ENCODE peak calls at places on chromosome 7, in four cellular contexts. One of them, this sample, is unnamed.

GRCh38 chr7:151088856-151089699 is 2.8 kb downstream of the AGAP3 start:
- DNase-seq in stimulated activated CD8-positive, alpha-beta memory T cell treated with anti-CD3 and anti-CD28 coated beads, Interleukin-15, amount 100 ng/mL, for 24 hours: no peak
- DNase-seq in NCI-H526 treated with DMSO at 0.1 percent for 48 hours: peak
- DNase-seq in NCI-H1436: no peak
- DNase-seq in this sample: peak

GRCh38 chr7:29807179-29807841 is 1.0 kb downstream of the WIPF3 start:
- DNase-seq in stimulated activated CD8-positive, alpha-beta memory T cell treated with anti-CD3 and anti-CD28 coated beads, Interleukin-15, amount 100 ng/mL, for 24 hours: no peak
- DNase-seq in NCI-H526 treated with DMSO at 0.1 percent for 48 hours: no peak
- DNase-seq in NCI-H1436: no peak
- DNase-seq in this sample: peak

GRCh38 chr7:18638594-18639452 is 143.3 kb downstream of the HDAC9 start:
- DNase-seq in stimulated activated CD8-positive, alpha-beta memory T cell treated with anti-CD3 and anti-CD28 coated beads, Interleukin-15, amount 100 ng/mL, for 24 hours: no peak
- DNase-seq in NCI-H526 treated with DMSO at 0.1 percent for 48 hours: no peak
- DNase-seq in NCI-H1436: no peak
- DNase-seq in this sample: no peak

GRCh38 chr7:37853468-37853867 is 5.1 kb downstream of the NME8 start:
- DNase-seq in stimulated activated CD8-positive, alpha-beta memory T cell treated with anti-CD3 and anti-CD28 coated beads, Interleukin-15, amount 100 ng/mL, for 24 hours: no peak
- DNase-seq in NCI-H526 treated with DMSO at 0.1 percent for 48 hours: no peak
- DNase-seq in NCI-H1436: no peak
- DNase-seq in this sample: no peak

GRCh38 chr7:56092789-56093531 is at the start of gene PHKG1:
- DNase-seq in stimulated activated CD8-positive, alpha-beta memory T cell treated with anti-CD3 and anti-CD28 coated beads, Interleukin-15, amount 100 ng/mL, for 24 hours: no peak
- DNase-seq in NCI-H526 treated with DMSO at 0.1 percent for 48 hours: no peak
- DNase-seq in NCI-H1436: no peak
- DNase-seq in this sample: peak

GRCh38 chr7:29479606-29480200 is 83.9 kb upstream of the PRR15 start:
- DNase-seq in stimulated activated CD8-positive, alpha-beta memory T cell treated with anti-CD3 and anti-CD28 coated beads, Interleukin-15, amount 100 ng/mL, for 24 hours: no peak
- DNase-seq in NCI-H526 treated with DMSO at 0.1 percent for 48 hours: no peak
- DNase-seq in NCI-H1436: no peak
- DNase-seq in this sample: peak

GRCh38 chr7:82249979-82250378 is 193.6 kb downstream of the CACNA2D1 start:
- DNase-seq in stimulated activated CD8-positive, alpha-beta memory T cell treated with anti-CD3 and anti-CD28 coated beads, Interleukin-15, amount 100 ng/mL, for 24 hours: no peak
- DNase-seq in NCI-H526 treated with DMSO at 0.1 percent for 48 hours: no peak
- DNase-seq in NCI-H1436: no peak
- DNase-seq in this sample: no peak

GRCh38 chr7:121079425-121080169 is 91.1 kb downstream of the CPED1 start:
- DNase-seq in stimulated activated CD8-positive, alpha-beta memory T cell treated with anti-CD3 and anti-CD28 coated beads, Interleukin-15, amount 100 ng/mL, for 24 hours: no peak
- DNase-seq in NCI-H526 treated with DMSO at 0.1 percent for 48 hours: no peak
- DNase-seq in NCI-H1436: no peak
- DNase-seq in this sample: no peak

GRCh38 chr7:85114342-85114741 is 72.5 kb downstream of the SEMA3D start:
- DNase-seq in stimulated activated CD8-positive, alpha-beta memory T cell treated with anti-CD3 and anti-CD28 coated beads, Interleukin-15, amount 100 ng/mL, for 24 hours: no peak
- DNase-seq in NCI-H526 treated with DMSO at 0.1 percent for 48 hours: no peak
- DNase-seq in NCI-H1436: no peak
- DNase-seq in this sample: peak

GRCh38 chr7:97835296-97836138 is 36.7 kb downstream of the ASNS start:
- DNase-seq in stimulated activated CD8-positive, alpha-beta memory T cell treated with anti-CD3 and anti-CD28 coated beads, Interleukin-15, amount 100 ng/mL, for 24 hours: peak
- DNase-seq in NCI-H526 treated with DMSO at 0.1 percent for 48 hours: peak
- DNase-seq in NCI-H1436: peak
- DNase-seq in this sample: peak

GRCh38 chr7:128073671-128074070 is 42.4 kb upstream of the LRRC4 start:
- DNase-seq in stimulated activated CD8-positive, alpha-beta memory T cell treated with anti-CD3 and anti-CD28 coated beads, Interleukin-15, amount 100 ng/mL, for 24 hours: no peak
- DNase-seq in NCI-H526 treated with DMSO at 0.1 percent for 48 hours: no peak
- DNase-seq in NCI-H1436: no peak
- DNase-seq in this sample: no peak

GRCh38 chr7:133936074-133936473 is 191.1 kb upstream of the LRGUK start:
- DNase-seq in stimulated activated CD8-positive, alpha-beta memory T cell treated with anti-CD3 and anti-CD28 coated beads, Interleukin-15, amount 100 ng/mL, for 24 hours: no peak
- DNase-seq in NCI-H526 treated with DMSO at 0.1 percent for 48 hours: no peak
- DNase-seq in NCI-H1436: no peak
- DNase-seq in this sample: peak

This sample was measured in small intestine.